ENCODE peak calls at places on chromosomes 16 and 17, in nine cellular contexts. H, Z, Y, U, F, N, X, K and B are unnamed samples.

GRCh38 chr17:48153711-48154642 is 46.4 kb downstream of the SNX11 start:
- DNase-seq in H (no peak), Z (no peak), Y (no peak), U (no peak), F (no peak), N (peak; percentile 68), X (no peak), K (peak; percentile 79), B (no peak)

GRCh38 chr17:56891751-56892150 is 22.1 kb downstream of the TRIM25 start:
- DNase-seq in H (peak; percentile 41), Z (peak; percentile 43), Y (no peak), U (no peak), F (peak; percentile 42), N (peak; percentile 81), X (no peak), K (no peak), B (no peak)

GRCh38 chr17:4261452-4261851 is 2.3 kb downstream of the ANKFY1 start:
- DNase-seq in H (no peak), Z (no peak), Y (no peak), U (no peak), F (no peak), N (no peak), X (no peak), K (no peak), B (no peak)

GRCh38 chr17:51259574-51260236 is at the start of gene MBTD1:
- DNase-seq in H (peak; percentile 97), Z (peak; percentile 97), Y (peak; percentile 93), U (peak; percentile 93), F (peak; percentile 98), N (peak; percentile 98), X (no peak), K (peak; percentile 98), B (peak; percentile 96)

GRCh38 chr16:53504665-53505064 is 1.7 kb upstream of the AKTIP start:
- DNase-seq in H (no peak), Z (no peak), Y (peak; percentile 56), U (no peak), F (peak; percentile 33), N (no peak), X (no peak), K (no peak), B (no peak)

GRCh38 chr17:49180303-49180702 is 30.1 kb downstream of the GNGT2 start:
- DNase-seq in H (peak; percentile 65), Z (no peak), Y (peak; percentile 20), U (peak; percentile 28), F (peak; percentile 55), N (peak; percentile 84), X (no peak), K (peak; percentile 82), B (peak; percentile 50)

GRCh38 chr16:3281222-3281621 is 2.1 kb upstream of the ZNF263 start:
- DNase-seq in H (no peak), Z (no peak), Y (no peak), U (no peak), F (no peak), N (no peak), X (no peak), K (no peak), B (no peak)

GRCh38 chr17:56676807-56677206 is 83.3 kb downstream of the NOG start:
- DNase-seq in H (no peak), Z (no peak), Y (no peak), U (no peak), F (no peak), N (no peak), X (no peak), K (no peak), B (no peak)

GRCh38 chr17:38447502-38448095 is 19.3 kb downstream of the ARHGAP23 start:
- DNase-seq in H (no peak), Z (no peak), Y (no peak), U (no peak), F (no peak), N (no peak), X (no peak), K (no peak), B (no peak)

GRCh38 chr16:11173426-11173825 is 82.6 kb downstream of the SOCS1 start:
- DNase-seq in H (no peak), Z (no peak), Y (no peak), U (no peak), F (no peak), N (no peak), X (no peak), K (no peak), B (no peak)

GRCh38 chr16:50841081-50841886 is 99.4 kb downstream of the CYLD start:
- DNase-seq in H (peak; percentile 16), Z (peak; percentile 29), Y (no peak), U (no peak), F (peak; percentile 43), N (peak; percentile 60), X (no peak), K (peak; percentile 64), B (no peak)

GRCh38 chr16:70681382-70682238 is 4.2 kb downstream of the MTSS2 start:
- DNase-seq in H (no peak), Z (no peak), Y (no peak), U (no peak), F (no peak), N (no peak), X (no peak), K (no peak), B (no peak)

GRCh38 chr16:81179219-81179618 is 59.3 kb upstream of the BCO1 start:
- DNase-seq in H (no peak), Z (no peak), Y (no peak), U (no peak), F (no peak), N (no peak), X (no peak), K (no peak), B (no peak)

GRCh38 chr16:28531777-28532744 is 6.7 kb downstream of the NUPR1 start:
- DNase-seq in H (no peak), Z (no peak), Y (no peak), U (no peak), F (no peak), N (peak; percentile 91), X (no peak), K (no peak), B (peak; percentile 70)

GRCh38 chr16:84315422-84315821 is 20.7 kb downstream of the WFDC1 start:
- DNase-seq in H (no peak), Z (no peak), Y (no peak), U (no peak), F (no peak), N (no peak), X (no peak), K (no peak), B (no peak)

GRCh38 chr16:86766700-86767099 is 188.4 kb downstream of the FOXL1 start:
- DNase-seq in H (no peak), Z (no peak), Y (no peak), U (no peak), F (no peak), N (no peak), X (no peak), K (no peak), B (no peak)

GRCh38 chr16:351804-352520 is 561 bp downstream of the AXIN1 start:
- DNase-seq in H (peak; percentile 44), Z (no peak), Y (peak; percentile 40), U (no peak), F (peak; percentile 36), N (no peak), X (no peak), K (no peak), B (peak; percentile 70)

GRCh38 chr16:56422896-56423441 is 2.4 kb downstream of the AMFR start:
- DNase-seq in H (no peak), Z (no peak), Y (no peak), U (no peak), F (no peak), N (no peak), X (no peak), K (no peak), B (no peak)

GRCh38 chr17:31571124-31571892 is 179.8 kb downstream of the RAB11FIP4 start:
- DNase-seq in H (no peak), Z (no peak), Y (no peak), U (no peak), F (no peak), N (no peak), X (peak; percentile 77), K (no peak), B (peak; percentile 93)

GRCh38 chr17:11805952-11806351 is 191.3 kb downstream of the ZNF18 start:
- DNase-seq in H (no peak), Z (no peak), Y (no peak), U (no peak), F (no peak), N (no peak), X (no peak), K (no peak), B (no peak)

GRCh38 chr17:603405-604193 is 111.0 kb downstream of the VPS53 start:
- DNase-seq in H (no peak), Z (no peak), Y (no peak), U (no peak), F (no peak), N (no peak), X (no peak), K (no peak), B (no peak)

GRCh38 chr16:67528870-67529638 is 425 bp downstream of the RIPOR1 start:
- DNase-seq in H (peak; percentile 30), Z (no peak), Y (no peak), U (no peak), F (peak; percentile 47), N (peak; percentile 66), X (no peak), K (peak; percentile 56), B (peak; percentile 57)

GRCh38 chr17:4998027-4998665 is 396 bp downstream of the KIF1C start:
- DNase-seq in H (no peak), Z (peak; percentile 55), Y (no peak), U (peak; percentile 62), F (no peak), N (peak; percentile 87), X (no peak), K (no peak), B (peak; percentile 65)

GRCh38 chr17:39687101-39687545 is 734 bp downstream of the PGAP3 start:
- DNase-seq in H (no peak), Z (no peak), Y (no peak), U (no peak), F (no peak), N (no peak), X (no peak), K (no peak), B (no peak)

GRCh38 chr17:57565119-57565635 is 179.9 kb downstream of the CCDC182 start:
- DNase-seq in H (no peak), Z (no peak), Y (no peak), U (no peak), F (no peak), N (no peak), X (no peak), K (peak; percentile 32), B (no peak)

GRCh38 chr16:90008708-90009145 is 10.5 kb downstream of the DBNDD1 start:
- DNase-seq in H (peak; percentile 70), Z (peak; percentile 72), Y (no peak), U (peak; percentile 78), F (peak; percentile 73), N (no peak), X (no peak), K (no peak), B (no peak)

GRCh38 chr16:1026057-1026783 is 44.6 kb downstream of the SOX8 start:
- DNase-seq in H (no peak), Z (no peak), Y (no peak), U (no peak), F (no peak), N (no peak), X (no peak), K (peak; percentile 46), B (no peak)

GRCh38 chr16:77951788-77952187 is 70.6 kb upstream of the CLEC3A start:
- DNase-seq in H (no peak), Z (no peak), Y (no peak), U (peak; percentile 20), F (no peak), N (peak; percentile 78), X (no peak), K (peak; percentile 67), B (no peak)

GRCh38 chr16:67256701-67257230 is 8.0 kb downstream of the SLC9A5 start:
- DNase-seq in H (no peak), Z (no peak), Y (no peak), U (no peak), F (no peak), N (no peak), X (no peak), K (no peak), B (no peak)

GRCh38 chr17:79840204-79840988 is 1.2 kb upstream of the CBX4 start:
- DNase-seq in H (no peak), Z (no peak), Y (no peak), U (no peak), F (peak; percentile 49), N (no peak), X (peak; percentile 16), K (peak; percentile 70), B (peak; percentile 82)

GRCh38 chr17:8482546-8482945 is 46.9 kb downstream of the NDEL1 start:
- DNase-seq in H (no peak), Z (no peak), Y (no peak), U (no peak), F (no peak), N (no peak), X (no peak), K (no peak), B (no peak)